ENCODE peak calls at places on chromosome 5, in six cellular contexts. S is neural progenitor cell, J is GM23338, L is PC-3, G is hepatocyte, P is HCT116. T is an unnamed sample.

GRCh38 chr5:171390883-171391677 is 3.4 kb downstream of the NPM1 start:
- DNase-seq in L (no peak), J (no peak), S (no peak), G (no peak), P (no peak), T (peak; percentile 29)

GRCh38 chr5:1293416-1293996 is 1.4 kb downstream of the TERT start:
- DNase-seq in L (no peak), P (no peak), S (no peak), G (peak; percentile 2), J (no peak), T (no peak)

GRCh38 chr5:132220476-132220875 is 7.2 kb downstream of the P4HA2 start:
- DNase-seq in J (no peak), S (no peak), L (no peak), G (no peak), P (no peak), T (no peak)

GRCh38 chr5:9233035-9233434 is 312.8 kb downstream of the SEMA5A start:
- DNase-seq in J (no peak), G (no peak), P (no peak), L (no peak), S (no peak), T (no peak)

GRCh38 chr5:181223041-181223728 is at the start of gene TRIM41:
- DNase-seq in G (peak; percentile 98), S (peak; percentile 99), L (peak; percentile 97), P (peak; percentile 96), J (peak; percentile 99), T (peak; percentile 99)

GRCh38 chr5:62587737-62588136 is 9.1 kb downstream of the LRRC70 start:
- DNase-seq in S (no peak), P (no peak), G (no peak), L (no peak), J (no peak), T (peak; percentile 33)

GRCh38 chr5:178461426-178461730 is 128.8 kb downstream of the COL23A1 start:
- DNase-seq in L (no peak), P (no peak), S (no peak), J (no peak), G (no peak), T (no peak)

GRCh38 chr5:179190851-179191505 is 130.8 kb downstream of the ZNF354C start:
- DNase-seq in J (no peak), G (no peak), L (no peak), S (no peak), P (no peak), T (no peak)

GRCh38 chr5:179595916-179596315 is 27.6 kb downstream of the HNRNPH1 start:
- DNase-seq in L (no peak), J (no peak), P (no peak), S (no peak), G (no peak), T (no peak)

GRCh38 chr5:27221410-27221809 is 183.0 kb upstream of the CDH9 start:
- DNase-seq in S (no peak), P (no peak), G (no peak), L (no peak), J (no peak), T (no peak)

GRCh38 chr5:181181650-181182565 is 23.1 kb downstream of the TRIM7 start:
- DNase-seq in G (peak; percentile 80), L (peak; percentile 83), P (peak; percentile 76), S (peak; percentile 87), J (peak; percentile 92), T (peak; percentile 85)

GRCh38 chr5:111223790-111224560 is at the start of gene CAMK4:
- DNase-seq in G (peak; percentile 86), P (peak; percentile 27), L (peak; percentile 26), S (peak; percentile 93), J (peak; percentile 85), T (peak; percentile 77)

GRCh38 chr5:158387499-158387898 is 528.6 kb upstream of the CLINT1 start:
- DNase-seq in J (no peak), S (no peak), G (peak; percentile 25), P (no peak), L (no peak), T (no peak)

GRCh38 chr5:154934881-154935280 is 3.1 kb downstream of the GEMIN5 start:
- DNase-seq in G (no peak), S (no peak), J (no peak), P (no peak), L (no peak), T (no peak)

GRCh38 chr5:152711996-152712395 is 306.9 kb upstream of the NMUR2 start:
- DNase-seq in S (no peak), G (no peak), L (no peak), J (no peak), P (no peak), T (peak; percentile 11)

GRCh38 chr5:34487202-34487879 is 168.8 kb upstream of the RAI14 start:
- DNase-seq in S (no peak), P (no peak), L (peak; percentile 94), G (peak; percentile 55), J (no peak), T (peak; percentile 94)

GRCh38 chr5:74766348-74766886 is 500 bp downstream of the GFM2 start:
- DNase-seq in G (peak; percentile 32), L (peak; percentile 34), J (peak; percentile 72), P (peak; percentile 41), S (peak; percentile 48), T (peak; percentile 84)

GRCh38 chr5:72245517-72246238 is 74.4 kb downstream of the MRPS27 start:
- DNase-seq in L (no peak), S (peak; percentile 26), P (no peak), J (no peak), G (no peak), T (no peak)

GRCh38 chr5:132635873-132636272 is 22.1 kb upstream of the IL13 start:
- DNase-seq in L (no peak), S (no peak), P (no peak), J (no peak), G (no peak), T (no peak)

GRCh38 chr5:112069329-112069728 is 312.3 kb upstream of the NREP start:
- DNase-seq in J (no peak), S (no peak), G (no peak), P (no peak), L (no peak), T (no peak)

GRCh38 chr5:111394580-111394979 is 117.8 kb downstream of the STARD4 start:
- DNase-seq in G (no peak), J (no peak), L (peak; percentile 30), P (no peak), S (no peak), T (peak; percentile 87)

GRCh38 chr5:4817742-4818141 is 322.4 kb upstream of the ADAMTS16 start:
- DNase-seq in J (no peak), L (no peak), G (no peak), S (no peak), P (no peak), T (no peak)

GRCh38 chr5:4815002-4815401 is 325.1 kb upstream of the ADAMTS16 start:
- DNase-seq in G (no peak), J (no peak), P (no peak), L (no peak), S (no peak), T (no peak)
- H3K4me3 ChIP-seq in G (no peak overlapping the region), J (no peak overlapping the region), P (no peak overlapping the region), L (no peak overlapping the region), S (no peak overlapping the region), T (no peak overlapping the region)

DNA sequence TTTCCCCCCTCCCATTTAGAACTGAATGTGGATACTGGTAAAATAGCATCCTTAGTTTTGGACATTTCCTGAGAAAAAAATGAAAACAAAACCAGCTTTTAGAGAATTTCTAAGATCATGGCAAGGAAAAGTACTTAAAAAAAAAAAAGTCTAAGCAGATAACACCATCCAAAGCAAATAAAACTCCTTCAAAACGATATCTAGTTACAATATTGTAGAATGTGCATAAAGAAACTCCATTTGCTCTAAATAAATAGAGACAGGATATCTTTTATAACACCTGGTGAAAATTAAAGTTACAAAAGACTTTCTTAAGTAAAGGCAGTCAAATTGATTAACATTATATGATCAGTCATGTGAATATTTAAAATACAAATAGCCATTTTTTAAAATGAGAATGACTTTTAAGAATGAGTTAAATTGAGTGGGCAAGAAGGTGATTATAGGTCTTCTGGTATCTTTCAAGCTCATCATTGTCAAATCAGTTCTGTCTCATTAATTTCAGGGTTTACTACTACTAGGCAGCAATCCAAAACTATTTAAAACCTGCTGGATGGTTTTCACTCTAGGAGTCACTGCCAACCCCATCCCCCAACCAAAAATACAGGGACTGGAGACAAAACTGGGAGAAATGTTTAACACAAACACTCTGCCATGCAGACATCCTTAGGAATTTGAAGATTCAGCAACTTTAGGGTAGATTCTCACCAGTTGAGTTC is 382.6 kb downstream of the ADGRV1 start:
- DNase-seq in G (no peak), P (no peak), J (no peak), S (no peak), L (peak; percentile 28), T (no peak)
- TF ChIP-seq EZH2phosphoT487 in G (no peak), P (no peak), J (no peak), S (no peak), L (no peak), T (no peak)

DNA sequence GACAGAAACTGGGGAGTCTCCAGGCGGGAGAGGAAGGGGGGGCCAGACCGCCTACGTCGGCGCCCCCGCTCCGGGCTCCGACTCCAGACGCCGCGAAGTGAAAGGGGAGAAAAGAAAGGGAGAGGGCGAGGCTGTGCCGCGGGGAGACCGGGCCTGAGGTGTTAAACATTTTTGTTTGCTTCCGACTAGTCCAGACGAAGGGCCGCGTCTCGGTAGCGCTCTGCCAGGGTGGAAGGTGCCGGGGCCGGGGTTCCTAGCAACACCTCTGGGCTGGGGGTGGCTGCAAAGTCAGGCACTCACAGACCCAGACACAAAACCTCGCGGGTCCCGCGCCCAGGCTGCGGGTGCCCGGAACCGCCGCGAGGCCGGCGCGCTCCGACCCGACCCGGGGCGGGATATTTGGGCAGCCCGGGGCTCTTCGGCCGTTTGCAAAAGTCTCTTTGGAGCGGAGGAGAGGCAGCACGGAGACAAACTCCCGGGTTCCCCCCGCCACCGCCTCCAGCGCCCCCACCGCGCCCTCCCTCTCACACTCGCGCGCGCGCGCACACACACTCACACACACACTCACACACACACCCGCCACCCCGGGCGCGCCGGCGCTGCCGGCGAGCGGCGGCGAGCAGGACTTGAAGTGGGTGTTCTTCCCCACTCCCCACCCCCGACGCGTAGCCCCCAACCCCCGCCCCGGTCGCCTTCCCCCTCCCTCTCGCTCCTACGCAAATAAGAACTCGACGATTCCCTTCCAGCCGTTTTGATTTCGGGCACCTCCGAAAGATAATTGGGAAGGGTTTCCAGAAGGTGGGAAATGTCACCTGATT is 564 bp upstream of the FST start:
- DNase-seq in J (peak; percentile 67), S (peak; percentile 82), G (peak; percentile 76), L (peak; percentile 77), P (no peak), T (peak; percentile 74)
- TF ChIP-seq EZH2 in J (no peak), S (no peak), G (no peak), L (no peak), P (peak; percentile 92), T (no peak)

DNA sequence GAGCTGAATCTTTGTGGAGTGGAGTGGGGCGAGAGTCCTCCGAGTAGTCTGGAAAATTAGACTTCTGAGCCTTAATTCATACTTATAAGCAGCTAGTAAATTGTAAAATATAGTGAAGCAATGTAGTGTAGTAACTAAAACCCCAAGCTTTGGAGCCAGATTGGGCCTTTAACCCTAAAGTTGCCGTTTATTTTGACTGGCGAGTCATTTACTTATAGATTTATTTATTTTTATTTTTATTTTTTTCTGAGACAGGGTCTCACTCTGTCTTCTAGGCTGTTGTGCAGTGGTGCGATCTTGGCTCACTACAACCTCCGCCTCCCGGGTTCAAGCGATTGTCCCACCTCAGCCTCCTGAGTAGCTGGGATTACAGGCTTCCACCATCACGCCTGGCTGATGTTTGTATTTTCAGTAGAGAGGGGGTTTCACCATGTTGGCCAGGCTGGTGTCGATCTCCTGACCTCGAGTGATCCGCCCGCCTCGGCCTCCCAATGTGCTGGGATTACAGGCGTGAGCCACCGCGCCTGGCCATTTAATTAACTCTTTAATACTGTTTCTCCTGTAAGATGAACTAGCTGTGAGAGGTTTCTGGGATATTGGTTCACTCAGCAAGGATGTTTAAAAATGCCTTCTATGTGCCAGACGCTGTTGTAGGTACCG is 687 bp upstream of the RPS23 start:
- DNase-seq in J (no peak), G (no peak), L (no peak), S (no peak), P (no peak), T (no peak)
- H3K4me3 ChIP-seq in J (peak overlapping the region; percentile 91), G (peak overlapping the region; percentile 38), L (peak overlapping the region; percentile 100), S (peak overlapping the region; percentile 70), P (peak overlapping the region; percentile 93), T (peak overlapping the region; percentile 99)

T was measured in GM23248.